ENCODE peak calls at places on chromosomes 6 and 20, in seven cellular contexts. A is dorsolateral prefrontal cortex, J is GM12878, Q is hypothalamus, U is Daoy, R is LoVo, E is H54. C is an unnamed sample.

GRCh38 chr6:169212436-169212835 is 41.2 kb downstream of the THBS2 start:
- DNase-seq in A (no peak), J (no peak), Q (no peak), U (no peak), R (no peak), E (no peak), C (no peak)

GRCh38 chr20:8994045-8994444 is 74.8 kb upstream of the PLCB4 start:
- DNase-seq in A (no peak), J (no peak), Q (no peak), U (no peak), R (no peak), E (no peak), C (no peak)

GRCh38 chr6:168188974-168189678 is 110.1 kb upstream of the FRMD1 start:
- DNase-seq in A (no peak), J (no peak), Q (no peak), U (no peak), R (no peak), E (no peak), C (no peak)

GRCh38 chr6:107539409-107539808 is 49.5 kb downstream of the SOBP start:
- DNase-seq in A (no peak), J (no peak), Q (no peak), U (peak), R (peak), E (no peak), C (no peak)

GRCh38 chr6:14372738-14373484 is 255.3 kb downstream of the CD83 start:
- DNase-seq in A (no peak), J (no peak), Q (no peak), U (no peak), R (no peak), E (no peak), C (no peak)

GRCh38 chr20:25685276-25686080 is 11.2 kb downstream of the ZNF337 start:
- DNase-seq in A (no peak), J (peak), Q (no peak), U (no peak), R (no peak), E (no peak), C (no peak)

GRCh38 chr6:37202788-37203491 is 33.0 kb downstream of the PIM1 start:
- DNase-seq in A (no peak), J (no peak), Q (no peak), U (peak), R (peak), E (no peak), C (no peak)

GRCh38 chr20:33554914-33555420 is 65.1 kb downstream of the CBFA2T2 start:
- DNase-seq in A (no peak), J (peak), Q (no peak), U (peak), R (peak), E (peak), C (no peak)

GRCh38 chr20:44026932-44027685 is 112.5 kb downstream of the TOX2 start:
- DNase-seq in A (no peak), J (no peak), Q (no peak), U (no peak), R (no peak), E (no peak), C (no peak)

GRCh38 chr20:44646641-44647274 is 4.7 kb downstream of the ADA start:
- DNase-seq in A (no peak), J (peak), Q (no peak), U (peak), R (no peak), E (no peak), C (no peak)

GRCh38 chr20:3651204-3651970 is 11.8 kb downstream of the GFRA4 start:
- DNase-seq in A (no peak), J (no peak), Q (no peak), U (no peak), R (no peak), E (no peak), C (no peak)

GRCh38 chr6:56794421-56794820 is 151.7 kb upstream of the DST start:
- DNase-seq in A (no peak), J (peak), Q (no peak), U (no peak), R (no peak), E (no peak), C (no peak)

GRCh38 chr6:113315879-113316278 is 541.3 kb upstream of the MARCKS start:
- DNase-seq in A (no peak), J (no peak), Q (no peak), U (no peak), R (no peak), E (no peak), C (no peak)

GRCh38 chr6:35566794-35567193 is 54.1 kb upstream of the TULP1 start:
- DNase-seq in A (no peak), J (no peak), Q (no peak), U (no peak), R (no peak), E (no peak), C (no peak)

GRCh38 chr20:46118481-46119020 is 437 bp downstream of the CD40 start:
- DNase-seq in A (peak), J (no peak), Q (no peak), U (peak), R (no peak), E (no peak), C (no peak)

GRCh38 chr20:50191566-50192363 is 1.1 kb downstream of the CEBPB start:
- DNase-seq in A (no peak), J (no peak), Q (peak), U (peak), R (no peak), E (no peak), C (peak)

GRCh38 chr6:70119218-70119835 is 183.6 kb downstream of the COL9A1 start:
- DNase-seq in A (no peak), J (no peak), Q (no peak), U (no peak), R (no peak), E (no peak), C (no peak)

GRCh38 chr6:138219398-138219797 is 1.1 kb upstream of the PBOV1 start:
- DNase-seq in A (no peak), J (no peak), Q (no peak), U (no peak), R (no peak), E (no peak), C (no peak)

GRCh38 chr6:45378324-45378926 is 691 bp upstream of the SUPT3H start:
- DNase-seq in A (peak), J (no peak), Q (peak), U (peak), R (no peak), E (peak), C (no peak)

GRCh38 chr20:21719592-21720214 is 14.2 kb downstream of the PAX1 start:
- DNase-seq in A (peak), J (peak), Q (peak), U (peak), R (peak), E (no peak), C (peak)

GRCh38 chr20:45822863-45823262 is 4.2 kb downstream of the TNNC2 start:
- DNase-seq in A (no peak), J (no peak), Q (no peak), U (peak), R (no peak), E (no peak), C (peak)

GRCh38 chr6:20630136-20630535 is 95.9 kb downstream of the CDKAL1 start:
- DNase-seq in A (no peak), J (no peak), Q (no peak), U (no peak), R (no peak), E (no peak), C (no peak)

C was measured in head of caudate nucleus.